ENCODE peak calls at places on chromosomes 2 and 18, in six cellular contexts. A is cardiac muscle cell, Y is caudate nucleus, R is hypothalamus, Q is colonic mucosa, L is heart right ventricle. J is an unnamed sample.

GRCh38 chr2:37698931-37699481 is 27.6 kb upstream of the CDC42EP3 start:
- DNase-seq in A (no peak), Y (no peak), L (no peak), Q (no peak), R (no peak), J (peak)

GRCh38 chr2:170930132-170931109 is 1.4 kb downstream of the GORASP2 start:
- DNase-seq in R (no peak), A (peak), Q (peak), Y (peak), L (no peak), J (no peak)

GRCh38 chr2:100427627-100428258 is 10.3 kb upstream of the CHST10 start:
- DNase-seq in A (peak), R (no peak), L (peak), Q (peak), Y (peak), J (no peak)

GRCh38 chr18:3605562-3606443 is 155.8 kb downstream of the TGIF1 start:
- DNase-seq in Y (no peak), L (no peak), Q (no peak), R (peak), A (no peak), J (no peak)

GRCh38 chr2:241417626-241418025 is 61.5 kb downstream of the FARP2 start:
- DNase-seq in L (no peak), R (no peak), Y (no peak), Q (no peak), A (no peak), J (no peak)

GRCh38 chr2:181371782-181372292 is 85.3 kb upstream of the ITGA4 start:
- DNase-seq in Q (no peak), A (no peak), R (no peak), L (no peak), Y (no peak), J (no peak)

GRCh38 chr18:49412673-49413072 is 47.8 kb downstream of the DYM start:
- DNase-seq in R (no peak), Q (no peak), Y (no peak), L (no peak), A (no peak), J (no peak)

GRCh38 chr2:127675335-127676261 is at the start of gene LIMS2:
- DNase-seq in L (peak), Y (no peak), A (peak), Q (no peak), R (no peak), J (peak)

GRCh38 chr18:79528846-79529245 is 133.1 kb downstream of the NFATC1 start:
- DNase-seq in L (peak), Y (peak), A (peak), Q (peak), R (no peak), J (peak)

GRCh38 chr18:73784853-73785252 is 362.8 kb downstream of the FBXO15 start:
- DNase-seq in Q (no peak), Y (no peak), L (no peak), A (no peak), R (no peak), J (no peak)

GRCh38 chr2:202203348-202203747 is 35.0 kb downstream of the SUMO1 start:
- DNase-seq in L (no peak), Y (no peak), R (no peak), Q (no peak), A (no peak), J (no peak)

GRCh38 chr2:62140785-62141740 is 54.9 kb upstream of the B3GNT2 start:
- DNase-seq in A (no peak), R (no peak), Y (no peak), L (no peak), Q (no peak), J (no peak)

GRCh38 chr2:26607698-26608097 is 33.5 kb downstream of the CIB4 start:
- DNase-seq in Y (no peak), Q (no peak), R (no peak), L (no peak), A (no peak), J (no peak)

GRCh38 chr2:63544017-63544627 is 44.2 kb downstream of the WDPCP start:
- DNase-seq in Y (no peak), L (no peak), Q (no peak), R (no peak), A (peak), J (no peak)

GRCh38 chr2:98381494-98381893 is 35.2 kb downstream of the CNGA3 start:
- DNase-seq in L (no peak), R (no peak), Y (no peak), A (no peak), Q (no peak), J (no peak)

GRCh38 chr2:189162566-189162965 is 17.0 kb downstream of the COL5A2 start:
- DNase-seq in Y (no peak), Q (no peak), R (no peak), A (no peak), L (no peak), J (no peak)

GRCh38 chr2:65754219-65754618 is 321.8 kb upstream of the SPRED2 start:
- DNase-seq in Q (no peak), L (peak), Y (no peak), R (no peak), A (no peak), J (no peak)

GRCh38 chr2:69907216-69907615 is 7.7 kb upstream of the MXD1 start:
- DNase-seq in Y (no peak), R (no peak), Q (no peak), L (no peak), A (no peak), J (no peak)

GRCh38 chr2:69642709-69643601 is 584 bp downstream of the AAK1 start:
- DNase-seq in Y (peak), A (peak), Q (peak), L (peak), R (peak), J (no peak)

GRCh38 chr2:27185331-27186026 is 26.4 kb upstream of the ATRAID start:
- DNase-seq in R (no peak), A (peak), Q (no peak), L (no peak), Y (no peak), J (peak)

GRCh38 chr2:62010632-62011276 is 105.3 kb downstream of the COMMD1 start:
- DNase-seq in R (no peak), A (no peak), Y (no peak), Q (no peak), L (no peak), J (no peak)

GRCh38 chr18:54233228-54233625 is 8.8 kb upstream of the MBD2 start:
- DNase-seq in A (no peak), Y (no peak), L (no peak), Q (no peak), R (no peak), J (no peak)

GRCh38 chr2:240769096-240769495 is 50.9 kb downstream of the KIF1A start:
- DNase-seq in L (no peak), Q (no peak), Y (no peak), A (no peak), R (no peak), J (no peak)

GRCh38 chr18:60892855-60893254 is 440.4 kb upstream of the CDH20 start:
- DNase-seq in Y (no peak), Q (no peak), L (no peak), R (no peak), A (no peak), J (no peak)

GRCh38 chr2:217371681-217372297 is 511.9 kb upstream of the TNP1 start:
- DNase-seq in Q (no peak), R (no peak), Y (peak), L (no peak), A (no peak), J (no peak)

GRCh38 chr2:48605482-48606175 is 12.0 kb upstream of the GTF2A1L start:
- DNase-seq in R (no peak), L (no peak), Q (no peak), A (no peak), Y (no peak), J (no peak)

GRCh38 chr2:239159476-239159911 is 241.3 kb downstream of the HDAC4 start:
- DNase-seq in L (no peak), A (no peak), Q (no peak), Y (no peak), R (no peak), J (no peak)

GRCh38 chr2:183063083-183063482 is 15.5 kb upstream of the DUSP19 start:
- DNase-seq in R (no peak), Y (no peak), A (peak), L (no peak), Q (no peak), J (no peak)

GRCh38 chr2:101300164-101300563 is 8.3 kb downstream of the RNF149 start:
- DNase-seq in A (no peak), R (no peak), Y (no peak), L (no peak), Q (no peak), J (no peak)

GRCh38 chr2:65922794-65923193 is 490.4 kb upstream of the SPRED2 start:
- DNase-seq in R (no peak), L (no peak), A (no peak), Y (no peak), Q (peak), J (no peak)

GRCh38 chr18:77043541-77044280 is 88.9 kb downstream of the MBP start:
- DNase-seq in A (no peak), L (no peak), R (no peak), Q (no peak), Y (no peak), J (no peak)

GRCh38 chr2:237073552-237073951 is 12.1 kb upstream of the COPS8 start:
- DNase-seq in Y (no peak), Q (no peak), R (no peak), L (no peak), A (no peak), J (peak)

GRCh38 chr18:32019251-32019943 is 772 bp downstream of the RNF125 start:
- DNase-seq in R (peak), L (peak), A (peak), Q (peak), Y (peak), J (no peak)